ENCODE peak calls at places on chromosomes 1 and 21, in five cellular contexts. G, E, W, J and P are unnamed samples.

GRCh38 chr1:50172299-50172698 is 63.6 kb downstream of the ELAVL4 start:
- DNase-seq in G (no peak), E (no peak), W (no peak), J (no peak), P (no peak)

GRCh38 chr1:30378991-30379581 is 344.3 kb downstream of the MATN1 start:
- DNase-seq in G (no peak), E (no peak), W (no peak), J (peak; percentile 66), P (no peak)

GRCh38 chr1:206951318-206952105 is 5.2 kb upstream of the PIGR start:
- DNase-seq in G (peak; percentile 33), E (no peak), W (no peak), J (no peak), P (no peak)

GRCh38 chr1:235675152-235675890 is 25.7 kb upstream of the GNG4 start:
- DNase-seq in G (peak; percentile 27), E (no peak), W (no peak), J (no peak), P (no peak)

GRCh38 chr1:52281518-52281917 is 84.5 kb downstream of the CC2D1B start:
- DNase-seq in G (no peak), E (no peak), W (no peak), J (peak; percentile 64), P (no peak)

GRCh38 chr1:154727409-154727808 is 119.4 kb upstream of the ADAR start:
- DNase-seq in G (no peak), E (no peak), W (no peak), J (no peak), P (no peak)

GRCh38 chr21:38120984-38121855 is 135.6 kb upstream of the KCNJ15 start:
- DNase-seq in G (no peak), E (no peak), W (no peak), J (no peak), P (no peak)

GRCh38 chr21:38806942-38807284 is 1.2 kb downstream of the ETS2 start:
- DNase-seq in G (no peak), E (no peak), W (no peak), J (no peak), P (no peak)

GRCh38 chr1:28172690-28173150 is 3.8 kb downstream of the PTAFR start:
- DNase-seq in G (no peak), E (no peak), W (no peak), J (peak; percentile 74), P (no peak)

GRCh38 chr1:186854102-186854501 is 25.4 kb downstream of the PLA2G4A start:
- DNase-seq in G (peak; percentile 48), E (no peak), W (no peak), J (no peak), P (no peak)

GRCh38 chr1:245310605-245311531 is 156.1 kb downstream of the KIF26B start:
- DNase-seq in G (no peak), E (no peak), W (no peak), J (peak; percentile 61), P (no peak)

GRCh38 chr1:59976194-59977074 is 49.9 kb upstream of the CYP2J2 start:
- DNase-seq in G (peak; percentile 39), E (no peak), W (peak; percentile 39), J (peak; percentile 66), P (no peak)

GRCh38 chr1:211653907-211654553 is 21.4 kb downstream of the NEK2 start:
- DNase-seq in G (no peak), E (no peak), W (no peak), J (peak; percentile 61), P (no peak)

GRCh38 chr1:17032741-17033140 is 21.0 kb upstream of the ATP13A2 start:
- DNase-seq in G (no peak), E (no peak), W (no peak), J (no peak), P (no peak)

GRCh38 chr1:156319664-156320063 is 18.4 kb downstream of the CCT3 start:
- DNase-seq in G (peak; percentile 33), E (no peak), W (no peak), J (peak; percentile 62), P (no peak)

GRCh38 chr1:156025873-156026272 is 5.1 kb upstream of the SSR2 start:
- DNase-seq in G (peak; percentile 72), E (no peak), W (no peak), J (peak; percentile 50), P (no peak)

GRCh38 chr1:102191723-102192122 is 195.0 kb upstream of the OLFM3 start:
- DNase-seq in G (peak; percentile 36), E (peak; percentile 39), W (no peak), J (peak; percentile 3), P (peak; percentile 15)

GRCh38 chr1:200250469-200250868 is 159.4 kb downstream of the ZNF281 start:
- DNase-seq in G (no peak), E (no peak), W (no peak), J (no peak), P (no peak)

GRCh38 chr1:4794020-4794780 is 139.8 kb downstream of the AJAP1 start:
- DNase-seq in G (no peak), E (no peak), W (no peak), J (no peak), P (no peak)

GRCh38 chr1:56179571-56179970 is 399.8 kb downstream of the PLPP3 start:
- DNase-seq in G (no peak), E (no peak), W (no peak), J (no peak), P (no peak)

GRCh38 chr1:207825719-207826556 is 74.1 kb downstream of the CD46 start:
- DNase-seq in G (peak; percentile 31), E (no peak), W (peak; percentile 54), J (peak; percentile 36), P (peak; percentile 92)

GRCh38 chr1:236850077-236850476 is 55.0 kb downstream of the MTR start:
- DNase-seq in G (no peak), E (no peak), W (no peak), J (no peak), P (no peak)

GRCh38 chr1:159025043-159025442 is 15.3 kb downstream of the IFI16 start:
- DNase-seq in G (no peak), E (no peak), W (no peak), J (no peak), P (no peak)

GRCh38 chr1:159030311-159030710 is 20.6 kb downstream of the IFI16 start:
- DNase-seq in G (no peak), E (no peak), W (no peak), J (no peak), P (no peak)

DNA sequence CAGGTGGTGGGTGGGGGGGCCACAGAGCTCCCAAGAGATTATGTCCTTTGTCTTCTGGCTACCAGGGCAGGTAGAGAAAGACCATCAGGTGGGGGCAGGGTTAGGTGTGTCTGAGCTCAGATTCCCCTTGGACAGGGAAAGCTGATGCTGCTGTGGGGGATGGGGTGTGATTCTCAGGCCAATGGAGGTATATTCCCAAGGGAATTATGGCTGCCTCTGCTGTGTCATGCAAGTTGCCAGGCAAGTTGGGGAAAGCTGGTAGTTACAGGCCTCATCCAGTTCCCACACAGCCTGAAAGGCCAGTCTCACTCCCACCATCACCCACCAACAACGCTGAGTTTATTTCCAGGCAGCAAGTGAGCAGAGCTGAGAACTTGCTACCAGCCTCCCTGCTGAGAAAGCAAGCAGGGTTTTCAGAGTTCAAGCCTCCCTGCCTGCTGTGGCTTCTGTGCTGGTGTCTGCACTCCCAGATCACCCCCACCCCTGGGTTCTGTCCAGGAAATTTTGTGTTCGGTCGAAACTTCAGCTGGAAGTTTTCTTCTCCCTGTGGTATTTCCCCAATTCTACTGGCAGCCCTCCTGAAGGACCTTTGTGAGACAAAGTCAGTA is 21.3 kb downstream of the IFI16 start:
- DNase-seq in G (no peak), E (no peak), W (no peak), J (peak; percentile 23), P (no peak)
- TF ChIP-seq CTCF in G (no peak), E (no peak), W (no peak), J (no peak), P (no peak)

GRCh38 chr21:26965091-26965566 is 1.8 kb downstream of the ADAMTS5 start:
- DNase-seq in G (no peak), E (no peak), W (peak; percentile 55), J (no peak), P (no peak)

GRCh38 chr21:26965567-26966359 is 1.1 kb downstream of the ADAMTS5 start:
- DNase-seq in G (no peak), E (no peak), W (peak; percentile 20), J (peak; percentile 19), P (no peak)

GRCh38 chr21:26962516-26963305 is 4.2 kb downstream of the ADAMTS5 start:
- DNase-seq in G (no peak), E (no peak), W (no peak), J (peak; percentile 32), P (no peak)

GRCh38 chr21:26966360-26966977 is 419 bp downstream of the ADAMTS5 start:
- DNase-seq in G (no peak), E (no peak), W (peak; percentile 22), J (peak; percentile 24), P (no peak)

GRCh38 chr21:26964379-26964778 is 2.5 kb downstream of the ADAMTS5 start:
- DNase-seq in G (no peak), E (no peak), W (peak; percentile 89), J (peak; percentile 26), P (no peak)
- H3K4me3 ChIP-seq in G (no peak overlapping the region), E (peak overlapping the region; percentile 73), W (peak overlapping the region; percentile 90), J (no peak overlapping the region), P (peak overlapping the region; percentile 1)

DNA sequence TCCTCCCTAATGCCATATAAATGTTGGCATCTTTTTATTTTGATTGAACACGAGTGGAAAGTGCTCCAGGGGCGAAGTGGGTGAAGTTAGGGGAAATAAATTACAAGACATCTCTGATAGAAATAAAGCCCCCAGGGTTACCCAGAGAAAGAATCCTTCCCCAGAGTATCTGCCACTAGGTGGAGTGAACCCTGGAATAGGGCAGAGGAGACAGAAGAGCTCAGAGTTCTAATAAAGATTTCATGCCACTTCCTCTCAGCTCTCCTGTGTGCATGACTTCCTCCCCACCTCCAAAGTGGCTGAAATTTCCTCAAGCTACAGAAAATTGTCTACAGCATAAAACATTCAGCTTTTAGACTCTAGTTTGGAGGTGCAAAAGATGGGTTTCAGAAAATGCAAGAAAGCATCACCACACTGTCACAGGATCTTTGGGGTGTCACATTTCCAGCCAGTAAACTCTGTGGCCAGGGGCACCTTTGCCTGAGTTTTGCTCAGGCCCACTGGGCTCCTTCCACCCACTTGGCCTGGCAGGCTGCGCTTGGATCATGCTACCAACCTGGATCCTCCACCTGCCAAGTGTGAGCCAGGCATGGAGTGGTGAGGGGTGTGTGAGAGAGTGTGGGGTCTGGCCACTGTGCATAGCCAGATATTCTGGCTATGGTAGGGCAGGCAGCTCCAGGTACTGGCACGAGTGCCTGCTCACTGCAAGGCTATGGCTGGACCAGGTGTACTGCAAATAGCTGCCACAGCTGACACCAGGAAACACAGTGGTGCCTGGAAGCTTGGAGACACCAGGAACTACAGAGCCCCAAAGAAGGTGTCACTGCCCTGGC is 208.8 kb upstream of the USP25 start:
- DNase-seq in G (no peak), E (no peak), W (no peak), J (no peak), P (no peak)
- TF ChIP-seq CTCF in G (no peak), E (peak; percentile 47), W (no peak), J (peak; percentile 35), P (peak; percentile 58)

DNA sequence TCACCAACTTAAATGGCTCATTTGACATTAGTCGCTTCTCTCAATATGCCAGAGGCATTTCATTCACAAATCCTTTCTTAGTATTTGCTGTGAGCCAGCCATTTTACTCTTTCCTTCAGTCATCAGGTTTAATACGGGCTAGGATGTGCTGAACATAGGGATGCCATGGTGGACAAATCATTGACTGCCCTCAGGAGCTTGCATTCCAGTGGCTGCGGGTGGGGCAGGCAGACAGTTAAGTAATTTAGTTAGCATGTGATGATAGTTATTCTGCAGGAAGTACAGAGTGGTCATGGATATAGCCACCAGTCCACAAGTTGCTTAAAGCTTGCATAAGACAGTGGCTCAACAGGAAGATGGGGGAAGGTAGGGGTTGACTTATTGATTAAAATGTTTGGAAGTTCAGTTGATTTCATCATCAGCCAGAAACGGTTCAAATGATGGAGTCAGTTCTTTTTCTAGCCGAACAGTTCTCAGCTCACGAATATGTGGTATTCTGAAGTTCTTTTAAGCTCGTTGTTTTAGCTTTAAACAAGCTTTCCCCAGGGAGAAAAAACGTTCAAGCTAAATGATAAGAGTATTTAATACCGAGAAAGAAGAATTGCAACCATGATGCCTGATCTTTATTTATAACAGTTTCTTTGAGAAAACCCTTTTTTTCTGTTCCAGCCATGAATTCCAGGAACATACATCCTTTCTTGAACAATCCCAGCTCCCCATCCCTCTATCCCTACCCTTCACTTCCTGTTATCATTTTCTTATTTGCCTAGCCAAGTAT is 1.4 kb downstream of the SLC22A15 start:
- DNase-seq in G (peak; percentile 49), E (no peak), W (no peak), J (peak; percentile 71), P (peak; percentile 69)
- H3K4me3 ChIP-seq in G (no peak overlapping the region), E (no peak overlapping the region), W (peak overlapping the region; percentile 86), J (no peak overlapping the region), P (peak overlapping the region; percentile 63)